ENCODE peak calls at places on chromosomes 3 and 15, in five cellular contexts. L, I, G, B and W are unnamed samples.

GRCh38 chr15:92808611-92809063 is 91.5 kb upstream of the CHD2 start:
- DNase-seq in L (no peak), I (no peak), G (peak; percentile 79), B (no peak), W (peak; percentile 24)

GRCh38 chr15:89912674-89913396 is at the start of gene ARPIN:
- DNase-seq in L (peak; percentile 50), I (no peak), G (peak; percentile 83), B (peak; percentile 25), W (no peak)

GRCh38 chr3:196165850-196166249 is 45.4 kb downstream of the ZDHHC19 start:
- DNase-seq in L (no peak), I (no peak), G (no peak), B (no peak), W (no peak)

GRCh38 chr15:36392666-36393266 is 186.7 kb upstream of the CDIN1 start:
- DNase-seq in L (no peak), I (no peak), G (no peak), B (no peak), W (no peak)

GRCh38 chr3:125622381-125622788 is 27.1 kb upstream of the OSBPL11 start:
- DNase-seq in L (no peak), I (no peak), G (peak; percentile 69), B (no peak), W (no peak)

GRCh38 chr3:158762701-158763100 is 30.4 kb upstream of the RARRES1 start:
- DNase-seq in L (no peak), I (no peak), G (no peak), B (no peak), W (no peak)

GRCh38 chr3:39748002-39748401 is 61.4 kb upstream of the MYRIP start:
- DNase-seq in L (no peak), I (no peak), G (no peak), B (no peak), W (no peak)

GRCh38 chr15:74295800-74296199 is 59.7 kb downstream of the CCDC33 start:
- DNase-seq in L (no peak), I (no peak), G (no peak), B (no peak), W (no peak)

GRCh38 chr3:86180696-86181095 is 810.3 kb downstream of the VGLL3 start:
- DNase-seq in L (no peak), I (no peak), G (no peak), B (no peak), W (no peak)

GRCh38 chr3:156728267-156728985 is 54.0 kb downstream of the TIPARP start:
- DNase-seq in L (no peak), I (no peak), G (no peak), B (no peak), W (no peak)

GRCh38 chr15:56390739-56391267 is 25.6 kb downstream of the TEX9 start:
- DNase-seq in L (no peak), I (no peak), G (no peak), B (no peak), W (no peak)

GRCh38 chr15:58521293-58521991 is 89.7 kb downstream of the LIPC start:
- DNase-seq in L (no peak), I (no peak), G (peak; percentile 78), B (no peak), W (no peak)

GRCh38 chr15:41892621-41893421 is 1.0 kb downstream of the SPTBN5 start:
- DNase-seq in L (no peak), I (no peak), G (no peak), B (no peak), W (peak; percentile 21)

GRCh38 chr3:53426918-53427317 is 67.5 kb upstream of the CACNA1D start:
- DNase-seq in L (no peak), I (no peak), G (no peak), B (no peak), W (no peak)

GRCh38 chr3:33171580-33171979 is 47.0 kb downstream of the SUSD5 start:
- DNase-seq in L (no peak), I (no peak), G (no peak), B (no peak), W (no peak)

GRCh38 chr3:144031938-144032337 is 60.3 kb downstream of the DIPK2A start:
- DNase-seq in L (no peak), I (no peak), G (peak; percentile 58), B (no peak), W (no peak)

GRCh38 chr15:29870495-29871151 is 48.4 kb upstream of the TJP1 start:
- DNase-seq in L (no peak), I (no peak), G (no peak), B (peak; percentile 51), W (no peak)

GRCh38 chr3:159260049-159260662 is 458.3 kb downstream of the MFSD1 start:
- DNase-seq in L (no peak), I (peak; percentile 22), G (no peak), B (peak; percentile 17), W (peak; percentile 11)

GRCh38 chr3:151224268-151224909 is 21.4 kb upstream of the GPR171 start:
- DNase-seq in L (no peak), I (no peak), G (no peak), B (no peak), W (no peak)

GRCh38 chr3:14124223-14124614 is 451 bp downstream of the CHCHD4 start:
- DNase-seq in L (no peak), I (peak; percentile 45), G (peak; percentile 82), B (peak; percentile 7), W (peak; percentile 68)